ENCODE peak calls at places on chromosomes 12 and 14, in six cellular contexts. B is WERI-Rb-1; N is CD8-positive, alpha-beta memory T cell; C is neural progenitor cell; O is body of pancreas; H is CD4-positive, CD25-positive, alpha-beta regulatory T cell. X is an unnamed sample. For H3K27me3, the result is how much of the 10 kb centered on the place peaks cover.

GRCh38 chr14:93959239-93960107 is 16.9 kb downstream of the ASB2 start:
- DNase-seq in B (no peak), N (peak), C (no peak), O (peak), H (peak), X (peak)

GRCh38 chr12:47184229-47184628 is 104.5 kb upstream of the AMIGO2 start:
- DNase-seq in B (no peak), N (no peak), C (no peak), O (peak), H (no peak), X (no peak)

GRCh38 chr14:101506211-101506920 is 54.9 kb upstream of the DIO3 start:
- DNase-seq in B (peak), N (no peak), C (no peak), O (peak), H (no peak), X (peak)

GRCh38 chr12:18808221-18808620 is 70.3 kb downstream of the CAPZA3 start:
- DNase-seq in B (no peak), N (no peak), C (no peak), O (no peak), H (no peak), X (no peak)

GRCh38 chr14:85279407-85279806 is 250.5 kb upstream of the FLRT2 start:
- DNase-seq in B (no peak), N (no peak), C (no peak), O (no peak), H (no peak), X (no peak)

GRCh38 chr12:123142948-123143752 is 7.7 kb downstream of the PITPNM2 start:
- DNase-seq in B (peak), N (no peak), C (peak), O (no peak), H (no peak), X (no peak)

GRCh38 chr12:111886662-111887545 is 44.9 kb downstream of the MAPKAPK5 start:
- DNase-seq in B (no peak), N (no peak), C (no peak), O (no peak), H (no peak), X (no peak)

GRCh38 chr14:33871394-33871793 is 79.5 kb downstream of the EGLN3 start:
- DNase-seq in B (no peak), N (no peak), C (no peak), O (no peak), H (no peak), X (no peak)

GRCh38 chr14:71621966-71622365 is 310.3 kb upstream of the RGS6 start:
- DNase-seq in B (no peak), N (no peak), C (no peak), O (no peak), H (no peak), X (no peak)

GRCh38 chr12:81896771-81897170 is 137.6 kb upstream of the PPFIA2 start:
- DNase-seq in B (peak), N (no peak), C (peak), O (no peak), H (peak), X (no peak)

GRCh38 chr14:98144964-98145363 is 1127.0 kb downstream of the BCL11B start:
- DNase-seq in B (no peak), N (no peak), C (no peak), O (no peak), H (no peak), X (no peak)

GRCh38 chr14:76280221-76280620 is 95.7 kb upstream of the ESRRB start:
- DNase-seq in B (no peak), N (no peak), C (no peak), O (no peak), H (no peak), X (no peak)

GRCh38 chr14:33376510-33376909 is 437.8 kb downstream of the NPAS3 start:
- DNase-seq in B (no peak), N (no peak), C (no peak), O (no peak), H (no peak), X (no peak)

GRCh38 chr14:29645117-29645516 is 282.5 kb downstream of the PRKD1 start:
- DNase-seq in B (no peak), N (no peak), C (no peak), O (no peak), H (no peak), X (no peak)

DNA sequence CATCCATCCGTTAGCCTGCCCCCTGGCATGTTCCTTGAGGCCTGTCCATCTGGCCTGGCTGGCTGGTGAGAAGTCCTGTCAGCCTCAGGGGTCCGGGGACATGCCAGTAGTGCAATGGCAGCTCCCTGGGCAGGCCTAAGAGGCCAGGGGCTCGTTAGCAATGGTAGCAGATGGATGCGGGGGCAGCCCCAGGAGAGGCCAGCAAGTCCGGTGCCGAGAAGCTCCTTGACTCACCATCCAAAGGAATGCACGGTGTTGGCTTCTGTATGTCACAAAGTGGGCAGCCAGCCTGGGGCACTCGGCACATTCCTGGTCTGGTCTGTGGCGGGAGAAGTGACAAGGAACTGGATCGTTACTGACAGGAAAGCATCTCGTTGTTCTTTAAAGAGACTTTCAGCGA is 319.9 kb downstream of the CACNA1C start:
- DNase-seq in B (no peak), N (no peak), C (no peak), O (no peak), H (no peak), X (no peak)
- H3K27me3 ChIP-seq in B (under half), N (under half), C (under half), O (under half), H (under half), X (under half)

DNA sequence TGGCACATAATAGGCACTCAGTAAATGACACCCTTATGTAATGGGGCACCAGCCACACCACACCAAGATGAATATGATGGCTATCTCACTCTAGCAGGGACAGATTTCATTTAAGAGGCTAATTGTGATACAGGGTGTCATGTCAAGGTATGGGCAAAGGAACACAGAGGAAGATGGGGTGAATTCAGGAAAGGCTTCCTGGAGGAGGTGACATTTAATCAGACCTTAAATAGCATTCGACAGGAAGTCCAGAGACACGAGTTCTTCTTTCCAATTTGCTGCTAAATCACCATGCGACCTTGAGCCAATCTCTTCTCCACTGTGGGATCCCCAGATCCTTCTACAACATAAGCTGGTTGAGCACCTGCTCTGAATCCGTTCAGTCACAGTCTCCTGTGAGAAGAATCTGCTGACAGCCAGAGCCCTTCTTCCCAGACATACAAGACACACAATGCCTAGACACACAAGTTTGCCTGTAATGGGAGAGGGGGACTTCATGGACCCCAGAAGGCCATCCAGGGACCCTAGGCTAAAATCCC is 1.5 kb upstream of the DTX1 start:
- DNase-seq in B (no peak), N (no peak), C (no peak), O (no peak), H (no peak), X (no peak)
- H3K27me3 ChIP-seq in B (under half), N (under half), C (half or more), O (under half), H (under half), X (under half)

GRCh38 chr12:52003591-52003990 is 3.2 kb upstream of the TAMALIN start:
- DNase-seq in B (no peak), N (no peak), C (no peak), O (no peak), H (no peak), X (no peak)

GRCh38 chr12:52004042-52004648 is 2.6 kb upstream of the TAMALIN start:
- DNase-seq in B (peak), N (no peak), C (peak), O (peak), H (no peak), X (no peak)

GRCh38 chr12:52005903-52006703 is 643 bp upstream of the TAMALIN start:
- DNase-seq in B (no peak), N (no peak), C (peak), O (peak), H (no peak), X (no peak)

GRCh38 chr12:52006726-52007157 is at the start of gene TAMALIN:
- DNase-seq in B (peak), N (peak), C (peak), O (peak), H (peak), X (peak)

DNA sequence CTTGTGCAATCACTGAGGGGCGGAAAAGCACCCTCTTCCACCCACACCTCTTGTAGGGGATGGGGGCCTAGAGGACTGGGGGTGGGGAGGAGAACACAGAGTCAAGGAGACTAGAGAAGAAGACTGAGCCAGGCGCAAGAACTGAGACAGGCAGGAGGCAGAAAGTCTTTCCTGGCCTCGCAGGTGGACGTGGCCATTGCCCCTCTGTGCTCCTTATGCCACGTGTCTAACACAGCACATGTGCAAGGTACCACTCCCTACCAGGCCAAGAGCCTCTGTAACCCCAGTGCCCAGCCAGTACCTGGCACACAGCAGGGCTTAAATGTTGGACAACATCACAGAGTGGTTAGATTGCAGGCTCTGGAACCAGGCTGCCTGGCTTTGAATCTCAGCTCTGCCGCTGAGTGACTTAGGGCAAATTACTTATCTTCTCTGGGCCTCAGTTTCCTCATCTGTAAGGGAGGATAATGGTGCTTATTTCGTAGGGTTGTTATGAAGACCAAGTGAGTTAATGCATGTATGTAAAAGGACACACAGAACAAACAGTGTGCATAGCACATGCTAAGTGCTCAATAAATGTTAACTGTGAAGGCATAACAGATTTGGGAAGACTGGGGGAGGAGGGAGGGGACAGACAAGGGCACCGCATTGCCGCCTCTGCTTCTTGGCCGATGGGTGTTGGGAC is 1.4 kb upstream of the TAMALIN start:
- DNase-seq in B (no peak), N (no peak), C (no peak), O (no peak), H (no peak), X (no peak)
- H3K27me3 ChIP-seq in B (under half), N (under half), C (under half), O (under half), H (under half), X (under half)

GRCh38 chr12:12716845-12717585 is at the start of gene CDKN1B:
- DNase-seq in B (peak), N (peak), C (peak), O (peak), H (peak), X (peak)
- H3K27me3 ChIP-seq in B (under half), N (under half), C (under half), O (under half), H (under half), X (under half)

DNA sequence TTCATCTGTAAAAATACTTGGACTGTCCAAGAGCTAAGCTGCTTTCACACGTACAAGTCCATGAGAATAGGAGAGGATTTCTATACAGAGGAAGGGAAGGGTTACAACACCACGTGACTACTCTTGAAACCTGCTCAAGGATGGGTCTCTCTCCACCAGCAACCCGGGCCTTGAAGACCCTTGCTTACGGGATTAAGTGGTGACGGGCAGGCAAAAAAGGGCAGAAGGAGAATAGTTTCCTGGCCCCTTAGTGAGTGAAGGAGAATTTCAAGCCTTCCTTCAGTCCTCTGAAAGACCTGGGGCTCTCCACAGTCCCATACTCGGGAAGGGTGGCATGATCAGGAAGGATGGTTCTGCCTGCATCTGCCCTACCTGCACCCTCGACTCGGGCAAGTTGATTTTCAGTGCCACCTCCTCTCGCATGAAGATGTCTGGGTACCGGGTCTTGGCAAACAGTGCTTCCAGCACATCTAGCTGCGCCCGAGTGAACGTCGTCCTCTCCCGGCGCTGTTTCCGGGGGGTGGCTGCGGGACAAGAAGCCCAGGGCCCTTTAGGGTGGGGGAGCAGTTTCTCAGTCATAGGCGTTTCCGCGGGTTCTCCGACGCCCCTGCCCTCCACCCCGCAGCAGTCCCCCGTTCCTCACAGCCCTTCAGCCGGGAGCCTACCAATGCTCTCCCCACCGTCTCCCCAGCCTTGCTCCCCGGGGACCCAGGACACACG is 6.3 kb downstream of the OTX2 start:
- DNase-seq in B (peak), N (no peak), C (no peak), O (no peak), H (no peak), X (no peak)
- H3K27me3 ChIP-seq in B (under half), N (under half), C (under half), O (under half), H (half or more), X (half or more)

DNA sequence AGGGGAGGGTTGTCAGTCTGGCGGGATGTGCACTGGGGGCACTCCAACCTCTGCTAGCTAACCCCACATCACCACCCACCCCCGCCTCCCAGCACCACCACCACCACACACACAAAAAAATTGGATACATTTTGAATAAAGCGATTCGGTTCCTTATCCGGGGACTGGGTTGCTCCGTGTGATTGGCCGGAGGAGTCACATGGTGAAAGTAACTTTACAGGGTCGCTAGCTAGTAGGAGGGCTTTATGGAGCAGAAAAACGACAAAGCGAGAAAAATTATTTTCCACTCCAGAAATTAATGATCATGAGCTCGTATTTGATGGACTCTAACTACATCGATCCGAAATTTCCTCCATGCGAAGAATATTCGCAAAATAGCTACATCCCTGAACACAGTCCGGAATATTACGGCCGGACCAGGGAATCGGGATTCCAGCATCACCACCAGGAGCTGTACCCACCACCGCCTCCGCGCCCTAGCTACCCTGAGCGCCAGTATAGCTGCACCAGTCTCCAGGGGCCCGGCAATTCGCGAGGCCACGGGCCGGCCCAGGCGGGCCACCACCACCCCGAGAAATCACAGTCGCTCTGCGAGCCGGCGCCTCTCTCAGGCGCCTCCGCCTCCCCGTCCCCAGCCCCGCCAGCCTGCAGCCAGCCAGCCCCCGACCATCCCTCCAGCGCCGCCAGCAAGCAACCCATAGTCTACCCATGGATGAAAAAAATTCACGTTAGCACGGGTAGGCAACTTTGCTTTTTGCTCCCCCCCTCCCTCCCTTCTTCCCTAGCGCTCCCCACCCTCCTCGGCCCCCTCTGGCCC is at the start of gene HOXC4:
- DNase-seq in B (no peak), N (peak), C (no peak), O (no peak), H (no peak), X (no peak)
- H3K27me3 ChIP-seq in B (under half), N (half or more), C (half or more), O (under half), H (half or more), X (half or more)

DNA sequence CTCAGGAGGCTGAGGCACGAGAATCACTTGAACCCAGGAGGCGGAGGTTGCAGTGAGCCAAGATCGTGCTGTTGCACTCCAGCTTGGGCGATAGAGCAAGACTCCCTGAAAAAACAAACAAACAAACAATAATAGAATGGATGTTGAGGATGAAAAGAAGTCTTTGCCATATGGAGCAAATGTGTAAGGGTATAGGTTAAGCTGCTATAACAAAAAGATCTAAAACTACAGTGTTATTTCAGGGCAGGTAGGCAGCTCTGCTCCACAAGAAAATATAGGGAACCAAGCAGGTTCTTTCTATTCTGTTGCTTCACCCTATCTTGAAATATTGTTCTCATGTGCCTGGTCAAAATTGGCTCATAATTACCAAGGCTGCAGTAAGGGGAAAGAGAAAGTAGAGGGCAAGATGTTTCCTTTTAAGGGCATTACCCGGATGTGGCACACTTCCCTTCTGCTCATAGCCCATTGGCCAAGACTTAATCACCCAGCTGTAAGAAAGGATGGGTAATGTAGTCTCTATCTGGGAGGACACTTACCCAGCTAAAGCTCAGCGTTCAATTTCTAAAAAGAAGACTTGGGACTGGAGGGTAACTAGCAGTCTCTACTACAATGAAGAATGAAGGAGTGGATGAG is 23.5 kb downstream of the SDSL start:
- DNase-seq in B (no peak), N (no peak), C (no peak), O (no peak), H (peak), X (no peak)
- H3K27me3 ChIP-seq in B (under half), N (under half), C (under half), O (under half), H (under half), X (under half)

DNA sequence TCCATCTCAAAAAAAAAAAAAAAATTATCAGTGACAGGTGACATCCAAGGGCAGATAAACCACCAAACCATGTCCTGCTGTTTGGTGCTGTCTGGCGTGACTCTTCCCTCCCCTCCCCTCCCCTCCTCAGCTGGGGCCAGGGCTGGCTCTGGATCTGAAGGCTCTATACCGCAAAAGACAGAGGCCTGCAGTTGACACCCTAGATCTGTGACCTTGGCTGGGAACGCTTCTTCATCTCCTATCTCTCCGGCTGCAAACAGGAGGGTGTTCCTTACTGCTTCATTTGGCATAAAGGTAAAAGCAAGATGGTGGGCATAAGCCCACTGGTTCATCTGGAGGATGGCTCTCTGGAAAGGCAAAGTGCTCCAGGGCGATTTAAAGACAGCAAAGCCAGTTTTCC is 126.8 kb upstream of the PRMT8 start:
- DNase-seq in B (no peak), N (no peak), C (no peak), O (no peak), H (no peak), X (no peak)
- H3K27me3 ChIP-seq in B (under half), N (under half), C (half or more), O (under half), H (under half), X (under half)

DNA sequence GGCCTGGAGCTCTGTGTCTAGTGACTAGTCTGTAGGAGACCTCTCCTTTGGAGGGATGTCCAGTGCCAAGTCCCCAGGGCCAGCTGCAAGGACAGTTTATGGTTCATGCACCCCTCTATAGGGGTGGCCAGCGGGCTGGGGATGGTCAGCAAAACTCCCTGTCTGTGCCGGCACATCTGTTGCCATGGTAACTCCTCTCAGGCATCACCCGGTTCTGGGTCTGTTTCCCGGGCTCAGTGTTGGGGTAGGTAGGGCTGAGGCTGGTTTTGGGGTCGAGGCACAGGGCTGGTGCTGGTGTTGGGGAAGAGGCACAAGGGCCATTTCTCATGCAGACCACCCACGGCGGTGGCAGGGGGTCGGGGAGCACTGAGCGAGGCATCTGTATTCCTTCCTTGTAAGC is 196.8 kb downstream of the RBM19 start:
- DNase-seq in B (no peak), N (no peak), C (peak), O (no peak), H (no peak), X (no peak)
- H3K27me3 ChIP-seq in B (under half), N (under half), C (under half), O (under half), H (under half), X (under half)

GRCh38 chr12:52245962-52246577 is 13.0 kb downstream of the KRT7 start:
- DNase-seq in B (no peak), N (no peak), C (no peak), O (peak), H (no peak), X (no peak)
- H3K27me3 ChIP-seq in B (under half), N (under half), C (under half), O (under half), H (under half), X (under half)

X was measured in CD4-positive, alpha-beta T cell.